ENCODE peak calls at places on chromosomes 6 and 20, in nine cellular contexts. F, W, D, V, J, B, Z, G and Q are unnamed samples.

GRCh38 chr6:88238065-88238464 is 71.9 kb upstream of the CNR1 start:
- DNase-seq in F (no peak), W (no peak), D (no peak), V (peak), J (peak), B (no peak), Z (peak), G (no peak), Q (peak)

GRCh38 chr20:24782801-24783630 is 166.1 kb upstream of the CST7 start:
- DNase-seq in F (no peak), W (peak), D (no peak), V (peak), J (no peak), B (no peak), Z (peak), G (no peak), Q (peak)

GRCh38 chr20:63095718-63096654 is 89.2 kb upstream of the BHLHE23 start:
- DNase-seq in F (peak), W (peak), D (peak), V (peak), J (no peak), B (peak), Z (no peak), G (no peak), Q (no peak)

GRCh38 chr20:47284373-47284772 is 72.1 kb downstream of the ZMYND8 start:
- DNase-seq in F (no peak), W (no peak), D (no peak), V (no peak), J (no peak), B (no peak), Z (no peak), G (no peak), Q (no peak)

GRCh38 chr6:7895125-7895423 is 15.5 kb downstream of the TXNDC5 start:
- DNase-seq in F (no peak), W (no peak), D (no peak), V (no peak), J (no peak), B (no peak), Z (no peak), G (no peak), Q (no peak)

GRCh38 chr6:119669228-119669627 is 319.7 kb upstream of the MAN1A1 start:
- DNase-seq in F (no peak), W (no peak), D (no peak), V (no peak), J (no peak), B (no peak), Z (no peak), G (no peak), Q (no peak)

GRCh38 chr6:96075826-96076225 is 60.1 kb downstream of the FUT9 start:
- DNase-seq in F (no peak), W (no peak), D (no peak), V (no peak), J (no peak), B (no peak), Z (no peak), G (no peak), Q (no peak)

GRCh38 chr6:21931641-21932335 is 338.2 kb downstream of the SOX4 start:
- DNase-seq in F (no peak), W (no peak), D (no peak), V (no peak), J (no peak), B (no peak), Z (no peak), G (no peak), Q (no peak)

GRCh38 chr6:14365393-14365792 is 247.8 kb downstream of the CD83 start:
- DNase-seq in F (no peak), W (no peak), D (no peak), V (no peak), J (no peak), B (no peak), Z (no peak), G (no peak), Q (no peak)

GRCh38 chr6:127939442-127940066 is 38.7 kb upstream of the THEMIS start:
- DNase-seq in F (no peak), W (no peak), D (no peak), V (no peak), J (no peak), B (no peak), Z (no peak), G (no peak), Q (no peak)

GRCh38 chr6:960356-960755 is 267.4 kb upstream of the EXOC2 start:
- DNase-seq in F (no peak), W (no peak), D (no peak), V (no peak), J (no peak), B (no peak), Z (peak), G (no peak), Q (no peak)

GRCh38 chr20:53162251-53162835 is 190.2 kb downstream of the TSHZ2 start:
- DNase-seq in F (peak), W (no peak), D (peak), V (peak), J (peak), B (no peak), Z (peak), G (no peak), Q (peak)

GRCh38 chr20:24781061-24781980 is 167.7 kb upstream of the CST7 start:
- DNase-seq in F (no peak), W (peak), D (peak), V (peak), J (no peak), B (no peak), Z (peak), G (no peak), Q (peak)

GRCh38 chr6:168508903-168509302 is 67.9 kb downstream of the SMOC2 start:
- DNase-seq in F (no peak), W (no peak), D (no peak), V (no peak), J (no peak), B (no peak), Z (no peak), G (no peak), Q (no peak)

GRCh38 chr6:21856096-21856825 is 262.7 kb downstream of the SOX4 start:
- DNase-seq in F (no peak), W (no peak), D (peak), V (no peak), J (no peak), B (no peak), Z (no peak), G (no peak), Q (no peak)

GRCh38 chr6:83815631-83816030 is 37.5 kb upstream of the RIPPLY2 start:
- DNase-seq in F (no peak), W (no peak), D (peak), V (no peak), J (no peak), B (no peak), Z (no peak), G (no peak), Q (no peak)

GRCh38 chr20:38085031-38085430 is 51.5 kb downstream of the RPRD1B start:
- DNase-seq in F (no peak), W (no peak), D (no peak), V (no peak), J (no peak), B (no peak), Z (no peak), G (no peak), Q (no peak)

GRCh38 chr6:27617046-27617687 is 144.3 kb upstream of the ZNF184 start:
- DNase-seq in F (no peak), W (no peak), D (no peak), V (no peak), J (no peak), B (no peak), Z (peak), G (no peak), Q (no peak)

GRCh38 chr6:95099410-95099809 is 477.9 kb upstream of the MANEA start:
- DNase-seq in F (no peak), W (no peak), D (no peak), V (no peak), J (no peak), B (no peak), Z (no peak), G (no peak), Q (no peak)

GRCh38 chr6:32825966-32826365 is 9.2 kb upstream of the HLA-DOB start:
- DNase-seq in F (no peak), W (no peak), D (no peak), V (no peak), J (no peak), B (no peak), Z (peak), G (no peak), Q (no peak)

GRCh38 chr6:39268721-39269120 is 39.4 kb upstream of the KCNK5 start:
- DNase-seq in F (no peak), W (no peak), D (no peak), V (no peak), J (no peak), B (no peak), Z (peak), G (no peak), Q (no peak)

GRCh38 chr6:107180114-107180513 is 64.8 kb upstream of the BEND3 start:
- DNase-seq in F (no peak), W (no peak), D (no peak), V (no peak), J (no peak), B (no peak), Z (no peak), G (no peak), Q (no peak)

GRCh38 chr20:47174844-47175243 is 181.7 kb downstream of the ZMYND8 start:
- DNase-seq in F (no peak), W (no peak), D (no peak), V (no peak), J (no peak), B (no peak), Z (no peak), G (no peak), Q (no peak)

GRCh38 chr6:147752686-147753418 is 244.4 kb downstream of the SAMD5 start:
- DNase-seq in F (no peak), W (no peak), D (no peak), V (no peak), J (no peak), B (no peak), Z (no peak), G (no peak), Q (no peak)

GRCh38 chr6:35691027-35691824 is 2.5 kb upstream of the FKBP5 start:
- DNase-seq in F (peak), W (peak), D (no peak), V (no peak), J (no peak), B (peak), Z (no peak), G (no peak), Q (no peak)

GRCh38 chr6:116217069-116217468 is 36.8 kb downstream of the TSPYL4 start:
- DNase-seq in F (no peak), W (no peak), D (peak), V (no peak), J (no peak), B (no peak), Z (peak), G (no peak), Q (no peak)

GRCh38 chr6:158503846-158504245 is 56.0 kb upstream of the TMEM181 start:
- DNase-seq in F (no peak), W (no peak), D (no peak), V (no peak), J (no peak), B (no peak), Z (no peak), G (no peak), Q (no peak)

GRCh38 chr20:32536861-32537656 is 48.1 kb downstream of the NOL4L start:
- DNase-seq in F (no peak), W (peak), D (peak), V (peak), J (peak), B (peak), Z (peak), G (peak), Q (no peak)

DNA sequence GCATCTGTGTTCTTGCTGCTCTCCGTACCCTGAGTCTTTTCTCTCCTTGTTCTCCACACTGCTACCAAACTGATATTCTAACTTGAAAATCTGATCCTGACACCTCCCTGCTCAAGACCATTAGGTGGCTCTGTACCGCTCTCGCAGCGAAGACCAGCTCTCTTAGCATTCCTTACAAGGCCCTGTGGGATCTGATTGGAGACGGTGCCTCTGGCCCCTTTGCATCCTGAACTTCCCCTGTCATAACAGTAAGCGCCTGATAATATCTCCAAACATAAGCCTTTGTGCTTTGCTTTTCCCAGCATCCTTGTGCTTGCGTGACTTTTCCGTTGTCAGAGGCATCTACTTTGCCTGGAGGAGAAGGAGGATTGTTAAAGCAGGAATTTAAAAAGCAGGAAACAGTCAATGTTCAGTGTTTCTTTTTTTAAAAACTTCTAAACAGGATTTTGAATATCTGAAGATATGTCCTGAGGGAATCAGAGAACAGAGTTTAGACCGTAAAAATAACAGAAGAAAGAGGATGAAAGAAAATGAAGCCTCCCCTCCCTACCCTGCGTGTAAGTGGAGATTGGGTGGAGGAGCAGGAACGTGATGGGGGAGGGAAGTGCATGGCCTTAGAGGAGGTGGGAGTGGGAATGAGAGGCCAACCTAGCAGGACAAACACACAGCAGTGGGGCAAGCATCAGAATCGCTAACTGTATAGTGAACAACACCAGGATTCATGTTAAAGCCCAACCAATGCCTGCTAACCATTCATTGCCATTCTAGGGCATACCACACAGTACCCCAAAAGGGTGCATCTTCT is 89.2 kb upstream of the STMND1 start:
- DNase-seq in F (peak), W (no peak), D (no peak), V (peak), J (no peak), B (no peak), Z (peak), G (no peak), Q (peak)
- TF ChIP-seq CTCF in F (peak), W (peak), D (no peak), V (no peak), J (no peak), B (no peak), Z (peak), G (no peak), Q (no peak)

DNA sequence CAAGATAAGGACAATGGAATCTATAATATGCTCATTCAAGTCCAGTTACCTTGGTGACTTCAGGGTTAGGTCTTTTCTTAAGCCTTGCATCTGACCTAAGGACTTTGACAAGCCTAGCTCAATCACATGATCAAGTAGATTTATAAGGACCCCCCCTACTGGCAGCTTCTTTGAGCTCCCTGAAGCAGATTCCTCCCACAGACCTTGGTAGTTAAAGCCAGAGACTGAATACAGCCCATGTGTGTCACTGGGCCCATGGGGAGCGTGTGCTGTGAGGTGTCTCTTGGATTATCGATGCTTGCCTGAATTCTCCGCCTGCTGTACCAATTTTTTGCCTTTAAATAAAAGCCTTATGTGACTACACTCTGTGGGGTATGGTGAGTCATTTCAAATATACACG is 372.7 kb upstream of the RGS17 start:
- DNase-seq in F (no peak), W (no peak), D (no peak), V (peak), J (no peak), B (no peak), Z (peak), G (no peak), Q (peak)
- TF ChIP-seq CTCF in F (no peak), W (no peak), D (no peak), V (peak), J (peak), B (no peak), Z (peak), G (no peak), Q (no peak)

GRCh38 chr6:52547647-52548352 is 29.1 kb downstream of the TRAM2 start:
- DNase-seq in F (no peak), W (no peak), D (no peak), V (no peak), J (no peak), B (no peak), Z (no peak), G (no peak), Q (no peak)
- TF ChIP-seq CTCF in F (no peak), W (no peak), D (no peak), V (no peak), J (no peak), B (no peak), Z (no peak), G (no peak), Q (no peak)

GRCh38 chr20:20209684-20210083 is 157.4 kb downstream of the CFAP61 start:
- DNase-seq in F (no peak), W (no peak), D (no peak), V (no peak), J (no peak), B (no peak), Z (no peak), G (no peak), Q (no peak)
- TF ChIP-seq CTCF in F (no peak), W (no peak), D (no peak), V (no peak), J (no peak), B (no peak), Z (no peak), G (no peak), Q (no peak)

DNA sequence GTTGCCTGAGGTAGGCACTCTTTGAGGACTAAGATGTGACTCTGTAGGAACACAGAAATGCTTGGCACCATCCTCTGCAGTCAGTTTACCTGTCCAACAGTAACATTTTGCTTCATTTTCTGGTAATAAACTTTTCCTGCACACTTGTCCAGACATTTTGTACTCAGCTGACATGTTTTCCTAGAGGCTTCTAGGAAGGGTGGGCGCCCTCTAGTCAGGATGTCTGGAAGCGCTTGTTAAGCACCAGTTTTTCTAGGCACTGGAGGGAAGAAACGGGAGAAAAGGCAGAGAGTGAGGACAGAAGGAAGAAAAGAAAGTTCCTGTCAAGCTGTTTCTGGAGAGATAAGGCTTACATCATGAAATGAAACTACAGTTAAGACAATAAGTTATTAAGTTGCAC is 42.5 kb upstream of the TNFRSF21 start:
- DNase-seq in F (no peak), W (no peak), D (no peak), V (peak), J (no peak), B (no peak), Z (peak), G (no peak), Q (no peak)
- TF ChIP-seq CTCF in F (no peak), W (no peak), D (no peak), V (peak), J (no peak), B (no peak), Z (peak), G (no peak), Q (no peak)

GRCh38 chr6:25945175-25945574 is 14.7 kb upstream of the SLC17A2 start:
- DNase-seq in F (no peak), W (no peak), D (no peak), V (no peak), J (peak), B (no peak), Z (no peak), G (no peak), Q (no peak)

GRCh38 chr6:25944655-25945054 is 14.2 kb upstream of the SLC17A2 start:
- DNase-seq in F (no peak), W (no peak), D (no peak), V (no peak), J (no peak), B (no peak), Z (no peak), G (no peak), Q (no peak)

GRCh38 chr6:25939593-25939992 is 9.1 kb upstream of the SLC17A2 start:
- DNase-seq in F (no peak), W (no peak), D (no peak), V (no peak), J (no peak), B (no peak), Z (no peak), G (no peak), Q (no peak)

GRCh38 chr6:25943887-25944286 is 13.4 kb upstream of the SLC17A2 start:
- DNase-seq in F (no peak), W (no peak), D (no peak), V (no peak), J (no peak), B (no peak), Z (no peak), G (no peak), Q (no peak)

DNA sequence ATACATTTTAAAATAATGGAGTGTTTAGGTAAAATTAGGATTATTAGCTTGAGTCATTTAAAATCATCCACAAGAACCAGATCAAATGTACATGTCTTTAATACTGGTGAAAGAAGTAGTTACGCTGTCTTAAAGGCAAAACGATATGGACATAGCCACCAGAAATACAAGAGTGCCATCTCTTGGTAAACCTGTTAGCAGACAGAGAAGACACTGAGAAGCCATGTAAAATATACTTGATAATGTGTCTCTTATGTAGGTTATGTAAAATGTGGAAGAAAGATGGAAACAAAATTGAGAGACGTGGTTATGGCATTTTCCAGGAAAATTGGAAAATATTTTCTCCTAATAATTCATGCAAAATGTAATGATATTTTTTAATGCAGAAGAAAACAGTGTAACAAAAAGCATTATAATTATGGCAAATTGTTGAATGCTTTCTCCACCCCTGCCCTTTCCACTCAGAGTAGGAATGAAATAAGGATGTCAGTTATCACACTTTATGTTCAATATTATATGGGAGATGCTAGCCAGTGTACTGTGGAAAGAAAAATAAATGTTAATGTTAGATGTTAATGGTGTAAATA is 12.2 kb upstream of the SLC17A2 start:
- DNase-seq in F (no peak), W (no peak), D (peak), V (no peak), J (no peak), B (no peak), Z (peak), G (no peak), Q (no peak)
- TF ChIP-seq CTCF in F (no peak), W (peak), D (peak), V (no peak), J (peak), B (no peak), Z (peak), G (no peak), Q (no peak)

DNA sequence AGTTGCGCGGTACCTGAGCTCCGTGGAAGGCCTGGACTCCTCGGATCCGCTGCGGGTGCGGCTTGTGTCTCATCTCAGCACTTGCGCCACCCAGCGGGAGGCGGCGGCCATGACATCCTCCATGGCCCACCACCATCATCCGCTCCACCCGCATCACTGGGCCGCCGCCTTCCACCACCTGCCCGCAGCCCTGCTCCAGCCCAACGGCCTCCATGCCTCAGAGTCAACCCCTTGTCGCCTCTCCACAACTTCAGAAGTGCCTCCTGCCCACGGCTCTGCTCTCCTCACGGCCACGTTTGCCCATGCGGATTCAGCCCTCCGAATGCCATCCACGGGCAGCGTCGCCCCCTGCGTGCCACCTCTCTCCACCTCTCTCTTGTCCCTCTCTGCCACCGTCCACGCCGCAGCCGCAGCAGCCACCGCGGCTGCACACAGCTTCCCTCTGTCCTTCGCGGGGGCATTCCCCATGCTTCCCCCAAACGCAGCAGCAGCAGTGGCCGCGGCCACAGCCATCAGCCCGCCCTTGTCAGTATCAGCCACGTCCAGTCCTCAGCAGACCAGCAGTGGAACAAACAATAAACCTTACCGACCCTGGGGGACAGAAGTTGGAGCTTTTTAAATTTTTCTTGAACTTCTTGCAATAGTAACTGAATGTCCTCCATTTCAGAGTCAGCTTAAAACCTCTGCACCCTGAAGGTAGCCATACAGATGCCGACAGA is 9.9 kb downstream of the HEY2 start:
- DNase-seq in F (no peak), W (no peak), D (no peak), V (peak), J (peak), B (peak), Z (peak), G (no peak), Q (peak)
- TF ChIP-seq CTCF in F (no peak), W (no peak), D (no peak), V (peak), J (no peak), B (no peak), Z (peak), G (no peak), Q (peak)